ENCODE peak calls at places on chromosome 3, in ten cellular contexts. One of them, this sample, is unnamed.

GRCh38 chr3:62370112-62371031 is 3.0 kb downstream of the FEZF2 start:
- DNase-seq in CD4-positive, alpha-beta T cell: no peak
- DNase-seq in G401: no peak
- DNase-seq in kidney: no peak
- DNase-seq in stimulated activated CD4-positive, alpha-beta T cell treated with anti-CD3 and anti-CD28 coated beads, Interleukin-2, amount 100 ng/mL, for 48 hours: no peak
- DNase-seq in body of pancreas: no peak
- DNase-seq in Panc1: no peak
- DNase-seq in colonic mucosa: no peak
- DNase-seq in endothelial cell of umbilical vein: no peak
- DNase-seq in stimulated activated naive CD8-positive, alpha-beta T cell treated with anti-CD3 and anti-CD28 coated beads, Interleukin-15, amount 100 ng/mL, for 72 hours: no peak
- DNase-seq in this sample: no peak

GRCh38 chr3:185200639-185201038 is 47.8 kb upstream of the C3orf70 start:
- DNase-seq in stimulated activated naive CD8-positive, alpha-beta T cell treated with anti-CD3 and anti-CD28 coated beads, Interleukin-15, amount 100 ng/mL, for 72 hours: no peak
- DNase-seq in CD4-positive, alpha-beta T cell: no peak
- DNase-seq in endothelial cell of umbilical vein: peak; percentile 58
- DNase-seq in kidney: no peak
- DNase-seq in colonic mucosa: no peak
- DNase-seq in body of pancreas: no peak
- DNase-seq in Panc1: no peak
- DNase-seq in stimulated activated CD4-positive, alpha-beta T cell treated with anti-CD3 and anti-CD28 coated beads, Interleukin-2, amount 100 ng/mL, for 48 hours: no peak
- DNase-seq in G401: no peak
- DNase-seq in this sample: no peak

GRCh38 chr3:196222876-196223595 is 6.7 kb downstream of the SLC51A start:
- DNase-seq in CD4-positive, alpha-beta T cell: no peak
- DNase-seq in body of pancreas: no peak
- DNase-seq in Panc1: no peak
- DNase-seq in colonic mucosa: no peak
- DNase-seq in stimulated activated CD4-positive, alpha-beta T cell treated with anti-CD3 and anti-CD28 coated beads, Interleukin-2, amount 100 ng/mL, for 48 hours: no peak
- DNase-seq in G401: no peak
- DNase-seq in endothelial cell of umbilical vein: no peak
- DNase-seq in stimulated activated naive CD8-positive, alpha-beta T cell treated with anti-CD3 and anti-CD28 coated beads, Interleukin-15, amount 100 ng/mL, for 72 hours: no peak
- DNase-seq in kidney: no peak
- DNase-seq in this sample: no peak

GRCh38 chr3:152193673-152194267 is 75.0 kb upstream of the MBNL1 start:
- DNase-seq in kidney: no peak
- DNase-seq in CD4-positive, alpha-beta T cell: no peak
- DNase-seq in stimulated activated naive CD8-positive, alpha-beta T cell treated with anti-CD3 and anti-CD28 coated beads, Interleukin-15, amount 100 ng/mL, for 72 hours: peak; percentile 52
- DNase-seq in colonic mucosa: no peak
- DNase-seq in endothelial cell of umbilical vein: no peak
- DNase-seq in G401: no peak
- DNase-seq in stimulated activated CD4-positive, alpha-beta T cell treated with anti-CD3 and anti-CD28 coated beads, Interleukin-2, amount 100 ng/mL, for 48 hours: no peak
- DNase-seq in body of pancreas: no peak
- DNase-seq in Panc1: no peak
- DNase-seq in this sample: peak; percentile 10

GRCh38 chr3:159559771-159560170 is 428.9 kb upstream of the IL12A start:
- DNase-seq in stimulated activated naive CD8-positive, alpha-beta T cell treated with anti-CD3 and anti-CD28 coated beads, Interleukin-15, amount 100 ng/mL, for 72 hours: no peak
- DNase-seq in G401: no peak
- DNase-seq in body of pancreas: no peak
- DNase-seq in stimulated activated CD4-positive, alpha-beta T cell treated with anti-CD3 and anti-CD28 coated beads, Interleukin-2, amount 100 ng/mL, for 48 hours: no peak
- DNase-seq in endothelial cell of umbilical vein: no peak
- DNase-seq in CD4-positive, alpha-beta T cell: no peak
- DNase-seq in Panc1: no peak
- DNase-seq in kidney: no peak
- DNase-seq in colonic mucosa: no peak
- DNase-seq in this sample: no peak

GRCh38 chr3:111812680-111813079 is 46.4 kb upstream of the PHLDB2 start:
- DNase-seq in stimulated activated CD4-positive, alpha-beta T cell treated with anti-CD3 and anti-CD28 coated beads, Interleukin-2, amount 100 ng/mL, for 48 hours: no peak
- DNase-seq in CD4-positive, alpha-beta T cell: no peak
- DNase-seq in stimulated activated naive CD8-positive, alpha-beta T cell treated with anti-CD3 and anti-CD28 coated beads, Interleukin-15, amount 100 ng/mL, for 72 hours: no peak
- DNase-seq in endothelial cell of umbilical vein: peak; percentile 49
- DNase-seq in colonic mucosa: no peak
- DNase-seq in G401: no peak
- DNase-seq in body of pancreas: no peak
- DNase-seq in Panc1: no peak
- DNase-seq in kidney: no peak
- DNase-seq in this sample: no peak

GRCh38 chr3:63655519-63655918 is 3.0 kb downstream of the SNTN start:
- DNase-seq in stimulated activated naive CD8-positive, alpha-beta T cell treated with anti-CD3 and anti-CD28 coated beads, Interleukin-15, amount 100 ng/mL, for 72 hours: no peak
- DNase-seq in stimulated activated CD4-positive, alpha-beta T cell treated with anti-CD3 and anti-CD28 coated beads, Interleukin-2, amount 100 ng/mL, for 48 hours: no peak
- DNase-seq in Panc1: no peak
- DNase-seq in colonic mucosa: no peak
- DNase-seq in endothelial cell of umbilical vein: no peak
- DNase-seq in body of pancreas: no peak
- DNase-seq in kidney: no peak
- DNase-seq in CD4-positive, alpha-beta T cell: no peak
- DNase-seq in G401: no peak
- DNase-seq in this sample: no peak

GRCh38 chr3:126259411-126260391 is 79.3 kb upstream of the ALDH1L1 start:
- DNase-seq in Panc1: peak; percentile 13
- DNase-seq in kidney: no peak
- DNase-seq in stimulated activated naive CD8-positive, alpha-beta T cell treated with anti-CD3 and anti-CD28 coated beads, Interleukin-15, amount 100 ng/mL, for 72 hours: peak; percentile 24
- DNase-seq in CD4-positive, alpha-beta T cell: no peak
- DNase-seq in stimulated activated CD4-positive, alpha-beta T cell treated with anti-CD3 and anti-CD28 coated beads, Interleukin-2, amount 100 ng/mL, for 48 hours: no peak
- DNase-seq in endothelial cell of umbilical vein: peak; percentile 54
- DNase-seq in colonic mucosa: peak; percentile 31
- DNase-seq in body of pancreas: peak; percentile 78
- DNase-seq in G401: peak; percentile 31
- DNase-seq in this sample: no peak

GRCh38 chr3:137869022-137869421 is 104.9 kb downstream of the SOX14 start:
- DNase-seq in Panc1: no peak
- DNase-seq in CD4-positive, alpha-beta T cell: no peak
- DNase-seq in kidney: no peak
- DNase-seq in endothelial cell of umbilical vein: no peak
- DNase-seq in G401: no peak
- DNase-seq in stimulated activated CD4-positive, alpha-beta T cell treated with anti-CD3 and anti-CD28 coated beads, Interleukin-2, amount 100 ng/mL, for 48 hours: no peak
- DNase-seq in body of pancreas: no peak
- DNase-seq in colonic mucosa: no peak
- DNase-seq in stimulated activated naive CD8-positive, alpha-beta T cell treated with anti-CD3 and anti-CD28 coated beads, Interleukin-15, amount 100 ng/mL, for 72 hours: no peak
- DNase-seq in this sample: no peak

GRCh38 chr3:153855772-153856171 is 265.4 kb upstream of the ARHGEF26 start:
- DNase-seq in Panc1: no peak
- DNase-seq in CD4-positive, alpha-beta T cell: no peak
- DNase-seq in stimulated activated CD4-positive, alpha-beta T cell treated with anti-CD3 and anti-CD28 coated beads, Interleukin-2, amount 100 ng/mL, for 48 hours: no peak
- DNase-seq in G401: no peak
- DNase-seq in body of pancreas: no peak
- DNase-seq in stimulated activated naive CD8-positive, alpha-beta T cell treated with anti-CD3 and anti-CD28 coated beads, Interleukin-15, amount 100 ng/mL, for 72 hours: no peak
- DNase-seq in kidney: no peak
- DNase-seq in endothelial cell of umbilical vein: no peak
- DNase-seq in colonic mucosa: no peak
- DNase-seq in this sample: no peak

GRCh38 chr3:183188895-183189462 is 26.4 kb upstream of the LAMP3 start:
- DNase-seq in body of pancreas: peak; percentile 40
- DNase-seq in stimulated activated CD4-positive, alpha-beta T cell treated with anti-CD3 and anti-CD28 coated beads, Interleukin-2, amount 100 ng/mL, for 48 hours: no peak
- DNase-seq in kidney: no peak
- DNase-seq in G401: peak; percentile 32
- DNase-seq in CD4-positive, alpha-beta T cell: no peak
- DNase-seq in stimulated activated naive CD8-positive, alpha-beta T cell treated with anti-CD3 and anti-CD28 coated beads, Interleukin-15, amount 100 ng/mL, for 72 hours: peak; percentile 34
- DNase-seq in endothelial cell of umbilical vein: peak; percentile 47
- DNase-seq in Panc1: no peak
- DNase-seq in colonic mucosa: peak; percentile 43
- DNase-seq in this sample: no peak

GRCh38 chr3:72150634-72151412 is 365.9 kb upstream of the PROK2 start:
- DNase-seq in endothelial cell of umbilical vein: no peak
- DNase-seq in CD4-positive, alpha-beta T cell: no peak
- DNase-seq in stimulated activated CD4-positive, alpha-beta T cell treated with anti-CD3 and anti-CD28 coated beads, Interleukin-2, amount 100 ng/mL, for 48 hours: no peak
- DNase-seq in colonic mucosa: peak; percentile 81
- DNase-seq in stimulated activated naive CD8-positive, alpha-beta T cell treated with anti-CD3 and anti-CD28 coated beads, Interleukin-15, amount 100 ng/mL, for 72 hours: no peak
- DNase-seq in body of pancreas: peak; percentile 64
- DNase-seq in G401: no peak
- DNase-seq in kidney: no peak
- DNase-seq in Panc1: no peak
- DNase-seq in this sample: no peak

GRCh38 chr3:188049890-188050530 is 103.9 kb upstream of the LPP start:
- DNase-seq in kidney: no peak
- DNase-seq in stimulated activated CD4-positive, alpha-beta T cell treated with anti-CD3 and anti-CD28 coated beads, Interleukin-2, amount 100 ng/mL, for 48 hours: peak; percentile 30
- DNase-seq in stimulated activated naive CD8-positive, alpha-beta T cell treated with anti-CD3 and anti-CD28 coated beads, Interleukin-15, amount 100 ng/mL, for 72 hours: peak; percentile 38
- DNase-seq in G401: no peak
- DNase-seq in colonic mucosa: no peak
- DNase-seq in endothelial cell of umbilical vein: no peak
- DNase-seq in body of pancreas: no peak
- DNase-seq in Panc1: no peak
- DNase-seq in CD4-positive, alpha-beta T cell: no peak
- DNase-seq in this sample: peak; percentile 8

GRCh38 chr3:48555231-48555948 is 1.2 kb downstream of the PFKFB4 start:
- DNase-seq in stimulated activated CD4-positive, alpha-beta T cell treated with anti-CD3 and anti-CD28 coated beads, Interleukin-2, amount 100 ng/mL, for 48 hours: no peak
- DNase-seq in body of pancreas: no peak
- DNase-seq in CD4-positive, alpha-beta T cell: no peak
- DNase-seq in stimulated activated naive CD8-positive, alpha-beta T cell treated with anti-CD3 and anti-CD28 coated beads, Interleukin-15, amount 100 ng/mL, for 72 hours: no peak
- DNase-seq in endothelial cell of umbilical vein: no peak
- DNase-seq in colonic mucosa: no peak
- DNase-seq in kidney: no peak
- DNase-seq in G401: no peak
- DNase-seq in Panc1: no peak
- DNase-seq in this sample: no peak

GRCh38 chr3:144031938-144032337 is 60.3 kb downstream of the DIPK2A start:
- DNase-seq in endothelial cell of umbilical vein: no peak
- DNase-seq in colonic mucosa: no peak
- DNase-seq in CD4-positive, alpha-beta T cell: no peak
- DNase-seq in stimulated activated CD4-positive, alpha-beta T cell treated with anti-CD3 and anti-CD28 coated beads, Interleukin-2, amount 100 ng/mL, for 48 hours: no peak
- DNase-seq in G401: peak; percentile 93
- DNase-seq in kidney: no peak
- DNase-seq in Panc1: no peak
- DNase-seq in body of pancreas: peak; percentile 72
- DNase-seq in stimulated activated naive CD8-positive, alpha-beta T cell treated with anti-CD3 and anti-CD28 coated beads, Interleukin-15, amount 100 ng/mL, for 72 hours: no peak
- DNase-seq in this sample: no peak

GRCh38 chr3:38009807-38010591 is 19.4 kb downstream of the VILL start:
- DNase-seq in CD4-positive, alpha-beta T cell: no peak
- DNase-seq in stimulated activated naive CD8-positive, alpha-beta T cell treated with anti-CD3 and anti-CD28 coated beads, Interleukin-15, amount 100 ng/mL, for 72 hours: no peak
- DNase-seq in body of pancreas: no peak
- DNase-seq in Panc1: no peak
- DNase-seq in G401: no peak
- DNase-seq in endothelial cell of umbilical vein: no peak
- DNase-seq in stimulated activated CD4-positive, alpha-beta T cell treated with anti-CD3 and anti-CD28 coated beads, Interleukin-2, amount 100 ng/mL, for 48 hours: no peak
- DNase-seq in colonic mucosa: no peak
- DNase-seq in kidney: peak; percentile 73
- DNase-seq in this sample: no peak

GRCh38 chr3:127448161-127448561 is 142.4 kb downstream of the TPRA1 start:
- DNase-seq in endothelial cell of umbilical vein: no peak
- DNase-seq in stimulated activated CD4-positive, alpha-beta T cell treated with anti-CD3 and anti-CD28 coated beads, Interleukin-2, amount 100 ng/mL, for 48 hours: no peak
- DNase-seq in stimulated activated naive CD8-positive, alpha-beta T cell treated with anti-CD3 and anti-CD28 coated beads, Interleukin-15, amount 100 ng/mL, for 72 hours: no peak
- DNase-seq in Panc1: no peak
- DNase-seq in body of pancreas: peak; percentile 11
- DNase-seq in kidney: peak; percentile 18
- DNase-seq in CD4-positive, alpha-beta T cell: no peak
- DNase-seq in G401: no peak
- DNase-seq in colonic mucosa: no peak
- DNase-seq in this sample: no peak

GRCh38 chr3:177807150-177807875 is 610.0 kb upstream of the TBL1XR1 start:
- DNase-seq in G401: no peak
- DNase-seq in Panc1: no peak
- DNase-seq in kidney: no peak
- DNase-seq in stimulated activated naive CD8-positive, alpha-beta T cell treated with anti-CD3 and anti-CD28 coated beads, Interleukin-15, amount 100 ng/mL, for 72 hours: no peak
- DNase-seq in endothelial cell of umbilical vein: no peak
- DNase-seq in CD4-positive, alpha-beta T cell: no peak
- DNase-seq in body of pancreas: no peak
- DNase-seq in colonic mucosa: no peak
- DNase-seq in stimulated activated CD4-positive, alpha-beta T cell treated with anti-CD3 and anti-CD28 coated beads, Interleukin-2, amount 100 ng/mL, for 48 hours: no peak
- DNase-seq in this sample: no peak

GRCh38 chr3:188442430-188442829 is 288.5 kb downstream of the LPP start:
- DNase-seq in colonic mucosa: no peak
- DNase-seq in CD4-positive, alpha-beta T cell: no peak
- DNase-seq in endothelial cell of umbilical vein: no peak
- DNase-seq in stimulated activated naive CD8-positive, alpha-beta T cell treated with anti-CD3 and anti-CD28 coated beads, Interleukin-15, amount 100 ng/mL, for 72 hours: no peak
- DNase-seq in G401: no peak
- DNase-seq in kidney: no peak
- DNase-seq in body of pancreas: no peak
- DNase-seq in stimulated activated CD4-positive, alpha-beta T cell treated with anti-CD3 and anti-CD28 coated beads, Interleukin-2, amount 100 ng/mL, for 48 hours: no peak
- DNase-seq in Panc1: no peak
- DNase-seq in this sample: no peak

GRCh38 chr3:14461748-14462324 is 59.4 kb downstream of the SLC6A6 start:
- DNase-seq in G401: peak; percentile 32
- DNase-seq in Panc1: no peak
- DNase-seq in kidney: peak; percentile 78
- DNase-seq in body of pancreas: peak; percentile 35
- DNase-seq in stimulated activated naive CD8-positive, alpha-beta T cell treated with anti-CD3 and anti-CD28 coated beads, Interleukin-15, amount 100 ng/mL, for 72 hours: peak; percentile 42
- DNase-seq in colonic mucosa: peak; percentile 56
- DNase-seq in stimulated activated CD4-positive, alpha-beta T cell treated with anti-CD3 and anti-CD28 coated beads, Interleukin-2, amount 100 ng/mL, for 48 hours: no peak
- DNase-seq in CD4-positive, alpha-beta T cell: peak; percentile 27
- DNase-seq in endothelial cell of umbilical vein: peak; percentile 73
- DNase-seq in this sample: peak; percentile 71

GRCh38 chr3:157070600-157070999 is 89.3 kb downstream of the CCNL1 start:
- DNase-seq in stimulated activated naive CD8-positive, alpha-beta T cell treated with anti-CD3 and anti-CD28 coated beads, Interleukin-15, amount 100 ng/mL, for 72 hours: no peak
- DNase-seq in stimulated activated CD4-positive, alpha-beta T cell treated with anti-CD3 and anti-CD28 coated beads, Interleukin-2, amount 100 ng/mL, for 48 hours: no peak
- DNase-seq in Panc1: no peak
- DNase-seq in CD4-positive, alpha-beta T cell: no peak
- DNase-seq in kidney: no peak
- DNase-seq in body of pancreas: peak; percentile 81
- DNase-seq in colonic mucosa: no peak
- DNase-seq in G401: no peak
- DNase-seq in endothelial cell of umbilical vein: peak; percentile 35
- DNase-seq in this sample: no peak

This sample was measured in naive thymus-derived CD8-positive, alpha-beta T cell.